ENCODE peak calls at places on chromosomes 4 and X, in four cellular contexts. S is transverse colon, J is cardiac muscle cell, B is dorsolateral prefrontal cortex. A is an unnamed sample.

GRCh38 chrX:77814210-77814609 is 28.2 kb upstream of the ATRX start:
- DNase-seq in J (no peak), B (no peak), S (no peak), A (no peak)

GRCh38 chrX:69501433-69501832 is 2.7 kb upstream of the NALF2 start:
- DNase-seq in S (no peak), B (no peak), J (peak; percentile 5), A (no peak)

GRCh38 chr4:72971572-72971971 is 97.9 kb downstream of the COX18 start:
- DNase-seq in B (no peak), S (no peak), J (no peak), A (peak; percentile 88)

GRCh38 chr4:113444386-113444785 is 317.2 kb downstream of the CAMK2D start:
- DNase-seq in S (no peak), B (no peak), J (peak; percentile 5), A (peak; percentile 70)

GRCh38 chrX:18252644-18253359 is 32.1 kb upstream of the BEND2 start:
- DNase-seq in J (no peak), B (no peak), S (no peak), A (no peak)

GRCh38 chrX:108036298-108036973 is 8.4 kb upstream of the VSIG1 start:
- DNase-seq in J (no peak), S (no peak), B (no peak), A (peak; percentile 81)

GRCh38 chr4:102312447-102312846 is 32.8 kb downstream of the SLC39A8 start:
- DNase-seq in S (no peak), B (no peak), J (no peak), A (no peak)

GRCh38 chrX:133570549-133570948 is 155.3 kb upstream of the GPC4 start:
- DNase-seq in J (no peak), B (no peak), S (no peak), A (peak; percentile 80)

GRCh38 chr4:179130122-179130714 is 1688.0 kb upstream of the AGA start:
- DNase-seq in S (no peak), B (no peak), J (no peak), A (no peak)

GRCh38 chr4:21593268-21594002 is 355.1 kb downstream of the KCNIP4 start:
- DNase-seq in J (no peak), B (no peak), S (no peak), A (peak; percentile 25)

GRCh38 chr4:7656244-7656800 is 221.6 kb upstream of the PSAPL1 start:
- DNase-seq in S (no peak), J (no peak), B (no peak), A (no peak)
- H3K4me3 ChIP-seq in S (no peak overlapping the region), J (no peak overlapping the region), B (no peak overlapping the region), A (no peak overlapping the region)

GRCh38 chrX:72031118-72031517 is 100.6 kb downstream of the RTL5 start:
- DNase-seq in J (no peak), S (no peak), B (no peak), A (no peak)
- TF ChIP-seq CTCF in J (no peak), S (no peak), B (no peak), A (no peak)

GRCh38 chr4:80186666-80187065 is 10.6 kb upstream of the PRDM8 start:
- DNase-seq in J (no peak), S (no peak), B (no peak), A (no peak)

GRCh38 chr4:80183196-80184052 is 13.9 kb upstream of the PRDM8 start:
- DNase-seq in S (peak; percentile 31), J (no peak), B (no peak), A (no peak)

GRCh38 chr4:80185787-80186548 is 11.3 kb upstream of the PRDM8 start:
- DNase-seq in B (no peak), J (peak; percentile 30), S (no peak), A (no peak)

GRCh38 chr4:80184053-80184790 is 13.1 kb upstream of the PRDM8 start:
- DNase-seq in J (peak; percentile 92), S (peak; percentile 89), B (peak; percentile 81), A (peak; percentile 86)

DNA sequence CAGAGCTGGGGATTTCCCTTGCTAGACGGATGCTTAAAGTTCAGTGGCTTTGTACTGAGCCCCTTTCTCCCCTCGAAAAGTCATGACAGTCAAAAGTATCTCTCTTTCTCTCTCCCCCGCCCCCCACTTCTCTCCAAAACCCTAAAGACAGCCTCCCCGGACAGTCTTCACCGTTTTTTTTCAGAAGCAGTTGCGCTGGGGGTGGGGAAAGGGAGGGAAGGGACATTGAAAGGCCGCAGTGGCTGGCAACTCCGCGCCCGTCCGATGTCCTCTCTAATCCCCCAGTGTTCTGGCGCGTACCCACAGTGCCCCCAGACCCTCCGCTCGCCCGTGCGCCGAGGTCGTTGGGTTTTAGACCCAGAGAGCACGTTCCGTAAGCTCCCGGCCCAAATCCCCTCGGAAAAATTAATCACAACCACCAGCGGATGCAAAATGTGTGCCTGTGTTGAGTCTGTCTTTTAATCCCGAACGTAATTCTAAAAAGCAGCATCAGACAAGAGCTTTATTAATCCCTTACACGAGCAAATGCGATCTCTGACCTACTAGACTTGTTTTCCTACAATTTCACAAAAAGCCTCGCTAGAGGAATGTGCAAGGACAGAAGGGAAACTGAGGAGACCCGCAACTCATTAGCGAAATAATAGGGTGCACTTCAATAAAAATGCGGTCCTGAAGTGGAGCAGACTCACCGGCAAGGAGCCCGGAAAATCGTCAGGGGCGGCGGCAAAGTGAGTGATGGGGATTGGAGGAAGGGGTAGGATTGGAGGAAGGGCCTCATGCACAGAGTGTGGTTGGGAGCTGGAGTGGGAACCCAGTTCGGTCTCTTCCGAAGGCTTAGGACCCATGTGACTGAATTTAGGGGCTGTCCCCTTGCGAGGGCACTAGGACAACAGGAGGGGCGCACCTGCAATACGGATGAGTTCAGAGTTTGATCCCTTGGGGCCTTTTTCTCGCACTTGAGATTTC is 12.2 kb upstream of the PRDM8 start:
- DNase-seq in B (no peak), J (peak; percentile 13), S (peak; percentile 21), A (no peak)
- H3K4me3 ChIP-seq in B (peak overlapping the region; percentile 67), J (peak overlapping the region; percentile 69), S (peak overlapping the region; percentile 42), A (peak overlapping the region; percentile 93)

DNA sequence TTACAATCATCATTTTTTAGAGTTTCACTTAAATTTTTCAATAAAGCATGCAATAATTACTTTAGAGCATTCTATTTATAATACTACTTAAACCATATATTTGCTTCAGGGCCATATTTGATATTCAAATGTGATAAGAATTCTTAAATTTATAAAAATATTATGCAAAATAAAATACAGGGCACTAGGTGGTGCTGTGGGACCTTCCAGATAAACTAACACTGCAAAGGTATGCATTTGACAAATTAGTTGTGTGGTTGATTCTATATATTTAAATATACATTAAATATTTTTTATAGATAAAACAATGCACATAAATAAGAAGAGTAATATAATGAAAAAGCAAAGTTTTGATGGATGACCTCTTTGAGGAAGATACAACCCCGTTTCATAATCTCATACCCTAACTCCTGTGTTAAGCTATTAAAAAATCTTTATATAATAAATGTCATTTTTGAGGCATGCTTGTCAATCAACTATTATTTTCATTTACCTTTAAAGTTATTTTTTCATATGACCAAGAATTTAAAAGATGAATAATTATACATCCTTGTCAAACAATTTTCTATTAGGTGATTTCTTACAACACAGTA is 128.4 kb downstream of the REELD1 start:
- DNase-seq in B (no peak), S (no peak), J (peak; percentile 46), A (peak; percentile 63)
- TF ChIP-seq CTCF in B (peak; percentile 67), S (peak; percentile 62), J (peak; percentile 50), A (peak; percentile 48)

GRCh38 chr4:188930822-188931221 is 791.6 kb downstream of the TRIML1 start:
- DNase-seq in J (no peak), B (no peak), S (no peak), A (peak; percentile 12)

DNA sequence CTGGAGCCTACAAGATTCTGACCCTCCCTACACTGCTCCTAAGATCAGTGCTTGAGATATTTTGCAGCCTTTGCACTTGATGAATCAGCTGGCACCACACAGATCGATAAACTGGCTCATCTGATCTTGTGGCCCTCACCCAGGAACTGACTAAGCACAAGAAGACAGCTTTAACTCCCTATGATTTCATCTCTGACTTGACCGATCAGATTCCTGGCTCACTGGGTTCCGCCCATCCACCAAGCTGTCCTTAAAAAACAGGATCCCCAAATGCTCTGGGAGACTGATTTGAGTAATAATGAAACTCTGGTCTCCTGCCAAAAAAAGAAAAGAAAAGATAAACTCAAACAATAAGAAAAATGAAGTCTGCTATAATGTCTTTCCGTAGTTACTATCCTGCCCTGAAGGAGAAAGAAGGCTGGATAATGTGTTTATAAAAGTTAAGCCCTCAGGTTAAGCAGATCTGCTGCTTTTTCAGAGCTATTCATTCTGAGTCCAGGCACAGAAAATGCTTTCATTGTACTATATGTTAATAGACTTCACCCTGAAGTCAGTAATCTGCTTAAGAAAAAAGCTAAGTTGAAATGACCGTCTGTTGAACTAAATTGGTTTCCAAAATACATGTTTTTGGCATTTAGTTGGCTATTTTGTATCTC is 795.2 kb downstream of the TRIML1 start:
- DNase-seq in B (no peak), S (no peak), J (no peak), A (peak; percentile 32)
- H3K4me3 ChIP-seq in B (no peak overlapping the region), S (no peak overlapping the region), J (no peak overlapping the region), A (no peak overlapping the region)

GRCh38 chrX:120446503-120446902 is 22.6 kb downstream of the LAMP2 start:
- DNase-seq in B (no peak), J (no peak), S (no peak), A (peak; percentile 75)

GRCh38 chrX:120452131-120452530 is 17.0 kb downstream of the LAMP2 start:
- DNase-seq in J (peak; percentile 58), S (no peak), B (no peak), A (peak; percentile 47)

GRCh38 chrX:120453985-120454384 is 15.1 kb downstream of the LAMP2 start:
- DNase-seq in S (no peak), B (no peak), J (no peak), A (no peak)

GRCh38 chrX:120450163-120450562 is 18.9 kb downstream of the LAMP2 start:
- DNase-seq in S (no peak), J (peak; percentile 6), B (no peak), A (no peak)
- TF ChIP-seq CTCF in S (no peak), J (peak; percentile 22), B (peak; percentile 40), A (peak; percentile 17)

DNA sequence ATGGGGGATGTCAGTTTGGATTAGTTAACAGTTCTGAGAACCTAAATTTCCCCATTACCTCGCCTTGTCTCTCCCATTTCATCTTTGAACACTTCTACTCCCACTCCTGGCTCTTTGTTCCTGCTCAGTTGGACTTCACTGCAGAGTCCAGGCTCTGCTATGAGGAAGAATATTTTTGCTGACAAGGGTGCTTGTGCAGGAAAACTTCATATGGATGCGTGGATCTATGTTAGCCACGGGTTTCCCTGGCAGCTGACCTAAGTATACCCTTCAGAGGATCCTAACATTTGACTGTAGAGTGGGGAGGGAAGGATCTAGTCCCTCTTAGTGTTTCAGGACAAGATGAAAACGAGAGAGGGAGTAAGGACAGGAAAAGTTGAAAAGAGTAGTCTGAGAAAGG is 238.1 kb downstream of the ARHGAP10 start:
- DNase-seq in J (no peak), B (no peak), S (no peak), A (no peak)
- H3K4me3 ChIP-seq in J (no peak overlapping the region), B (no peak overlapping the region), S (no peak overlapping the region), A (no peak overlapping the region)

DNA sequence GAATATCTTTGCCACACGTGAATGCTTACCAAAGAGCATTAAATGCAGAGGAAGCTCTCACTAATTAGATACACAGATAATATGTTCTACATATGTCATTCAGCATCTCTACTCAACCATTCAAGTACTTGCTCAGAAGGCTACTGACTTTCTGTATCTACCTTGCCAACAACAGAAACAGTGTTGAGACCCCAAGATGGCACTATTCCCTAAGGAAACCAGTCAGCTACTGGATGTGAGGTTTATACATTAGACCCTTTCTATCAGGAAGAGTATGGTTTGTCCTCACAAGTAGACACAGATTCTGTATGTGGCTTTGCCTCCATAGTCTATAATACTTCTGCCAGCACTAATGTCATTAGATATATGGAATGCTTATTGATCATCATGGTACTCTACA is 443.9 kb upstream of the INTU start:
- DNase-seq in S (no peak), J (peak; percentile 11), B (no peak), A (peak; percentile 36)
- TF ChIP-seq CTCF in S (no peak), J (no peak), B (no peak), A (peak; percentile 29)